ENCODE peak calls at places on chromosomes 4 and X, in five cellular contexts. Y, H, F, R and S are unnamed samples.

GRCh38 chr4:140095694-140096482 is 58.1 kb downstream of the MAML3 start:
- DNase-seq in R (peak), Y (peak), F (no peak), H (no peak), S (peak)

GRCh38 chr4:186285147-186285546 is 19.2 kb downstream of the F11 start:
- DNase-seq in F (no peak), Y (no peak), R (no peak), H (no peak), S (no peak)

GRCh38 chr4:8912089-8912455 is 40.4 kb upstream of the HMX1 start:
- DNase-seq in R (no peak), Y (no peak), F (no peak), H (no peak), S (no peak)

GRCh38 chrX:11257711-11258110 is 35.5 kb upstream of the AMELX start:
- DNase-seq in R (no peak), Y (no peak), H (no peak), F (no peak), S (no peak)

GRCh38 chr4:14157262-14157661 is 529.7 kb upstream of the BOD1L1 start:
- DNase-seq in F (no peak), Y (no peak), R (no peak), H (no peak), S (no peak)

GRCh38 chr4:55175779-55176231 is 50.4 kb upstream of the KDR start:
- DNase-seq in R (no peak), H (no peak), F (no peak), Y (peak), S (no peak)

GRCh38 chr4:53055716-53056413 is 193.7 kb downstream of the RASL11B start:
- DNase-seq in R (no peak), H (no peak), Y (no peak), F (peak), S (no peak)

GRCh38 chrX:131792356-131792749 is 230.7 kb upstream of the STK26 start:
- DNase-seq in Y (peak), F (no peak), R (no peak), H (peak), S (no peak)

GRCh38 chrX:1472975-1473374 is 20.3 kb upstream of the ASMTL start:
- DNase-seq in Y (no peak), H (no peak), R (no peak), F (no peak), S (no peak)

GRCh38 chr4:4572821-4573220 is 31.0 kb upstream of the STX18 start:
- DNase-seq in R (no peak), F (no peak), Y (no peak), H (no peak), S (no peak)

GRCh38 chr4:150237110-150237852 is 159.0 kb downstream of the DCLK2 start:
- DNase-seq in F (no peak), H (no peak), Y (peak), R (no peak), S (no peak)

GRCh38 chr4:1376841-1377605 is 29.2 kb downstream of the NKX1-1 start:
- DNase-seq in F (no peak), H (no peak), R (no peak), Y (no peak), S (no peak)

GRCh38 chr4:20992002-20992401 is 291.7 kb downstream of the PACRGL start:
- DNase-seq in Y (no peak), F (no peak), R (no peak), H (no peak), S (no peak)

GRCh38 chr4:46393606-46394005 is 3.7 kb upstream of the GABRA2 start:
- DNase-seq in Y (no peak), H (no peak), F (no peak), R (no peak), S (no peak)

GRCh38 chr4:94412019-94413017 is 39.4 kb upstream of the PDLIM5 start:
- DNase-seq in H (no peak), Y (peak), F (peak), R (peak), S (no peak)

GRCh38 chr4:55398966-55399365 is 3.2 kb downstream of the TMEM165 start:
- DNase-seq in Y (no peak), R (peak), F (peak), H (no peak), S (no peak)

GRCh38 chr4:184688447-184688846 is 38.9 kb downstream of the PRIMPOL start:
- DNase-seq in F (no peak), Y (peak), R (no peak), H (no peak), S (no peak)

GRCh38 chrX:12239356-12240082 is 101.2 kb downstream of the FRMPD4 start:
- DNase-seq in R (no peak), Y (no peak), F (no peak), H (no peak), S (no peak)

GRCh38 chrX:52346462-52347165 is 22.2 kb upstream of the XAGE2 start:
- DNase-seq in H (no peak), F (no peak), R (peak), Y (peak), S (peak)

GRCh38 chrX:2710496-2710895 is 19.4 kb downstream of the CD99 start:
- DNase-seq in F (no peak), R (no peak), H (no peak), Y (peak), S (no peak)

GRCh38 chr4:57013529-57014120 is 34.9 kb downstream of the POLR2B start:
- DNase-seq in F (no peak), H (no peak), R (no peak), Y (no peak), S (no peak)

GRCh38 chrX:55908685-55909212 is 191.2 kb downstream of the RRAGB start:
- DNase-seq in F (no peak), H (no peak), Y (peak), R (no peak), S (no peak)

GRCh38 chr4:40995850-40996249 is 218.5 kb downstream of the APBB2 start:
- DNase-seq in Y (no peak), F (no peak), R (no peak), H (no peak), S (no peak)

GRCh38 chr4:76199664-76200211 is 13.9 kb downstream of the SCARB2 start:
- DNase-seq in R (no peak), H (peak), Y (no peak), F (no peak), S (no peak)

GRCh38 chr4:164935363-164935762 is 42.1 kb downstream of the TRIM61 start:
- DNase-seq in F (peak), H (peak), R (peak), Y (no peak), S (peak)

GRCh38 chr4:24880171-24880570 is 32.7 kb downstream of the CCDC149 start:
- DNase-seq in Y (no peak), H (no peak), R (no peak), F (no peak), S (no peak)

GRCh38 chr4:185834778-185835177 is 22.8 kb upstream of the SORBS2 start:
- DNase-seq in F (no peak), R (no peak), H (no peak), Y (no peak), S (no peak)

GRCh38 chr4:96742332-96743014 is 902.6 kb downstream of the PDHA2 start:
- DNase-seq in H (no peak), Y (no peak), F (no peak), R (no peak), S (no peak)

GRCh38 chr4:1026115-1026514 is 14.7 kb downstream of the FGFRL1 start:
- DNase-seq in R (peak), F (no peak), H (peak), Y (no peak), S (no peak)

GRCh38 chrX:140433582-140433981 is 71.3 kb downstream of the SOX3 start:
- DNase-seq in H (no peak), F (no peak), Y (no peak), R (no peak), S (no peak)

GRCh38 chrX:44897539-44897938 is 24.6 kb downstream of the KDM6A start:
- DNase-seq in H (no peak), Y (no peak), R (no peak), F (no peak), S (no peak)

GRCh38 chr4:78079701-78080430 is 22.7 kb downstream of the FRAS1 start:
- DNase-seq in F (no peak), H (no peak), Y (no peak), R (no peak), S (no peak)

GRCh38 chrX:111353810-111354209 is 58.2 kb downstream of the DCX start:
- DNase-seq in H (no peak), F (no peak), R (no peak), Y (no peak), S (no peak)

GRCh38 chr4:184792334-184792733 is 33.4 kb downstream of the ACSL1 start:
- DNase-seq in R (no peak), F (no peak), Y (no peak), H (no peak), S (no peak)

GRCh38 chr4:52641853-52642563 is 17.1 kb downstream of the USP46 start:
- DNase-seq in Y (no peak), R (no peak), F (no peak), H (peak), S (no peak)

GRCh38 chr4:184306949-184307348 is 89.3 kb upstream of the ENPP6 start:
- DNase-seq in R (no peak), H (no peak), Y (no peak), F (no peak), S (no peak)

GRCh38 chr4:96652158-96652557 is 812.3 kb downstream of the PDHA2 start:
- DNase-seq in R (no peak), Y (no peak), F (no peak), H (no peak), S (no peak)

GRCh38 chrX:120514236-120514635 is 45.1 kb upstream of the LAMP2 start:
- DNase-seq in H (no peak), R (peak), F (peak), Y (peak), S (peak)

DNA sequence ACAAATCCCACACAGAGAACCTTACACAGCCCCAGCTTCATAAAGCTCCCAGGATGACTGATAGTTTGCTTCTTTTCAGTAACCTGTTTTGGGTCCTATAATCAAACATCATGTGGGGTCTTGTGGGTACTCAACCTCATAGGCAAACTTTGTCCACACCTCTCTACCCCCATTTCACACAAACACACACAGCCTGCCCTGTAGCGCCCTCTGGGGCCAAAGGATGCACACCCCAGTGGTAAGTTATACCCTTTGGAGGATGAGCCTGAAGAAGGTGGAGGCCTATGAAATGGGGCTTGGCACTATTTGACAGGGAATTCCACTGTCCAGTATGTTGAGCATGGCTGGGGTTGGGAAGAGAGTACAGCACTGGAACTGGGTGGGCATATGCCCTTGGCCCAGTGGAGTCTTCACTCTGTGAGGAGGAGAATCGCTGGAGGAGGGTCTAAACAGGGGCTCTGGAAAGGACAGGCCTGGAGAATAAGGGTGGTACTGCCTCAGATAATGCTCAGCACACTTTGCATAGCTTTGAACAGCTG is 30.5 kb upstream of the COL25A1 start:
- DNase-seq in H (no peak), F (no peak), Y (no peak), R (peak), S (peak)
- TF ChIP-seq CTCF in H (peak), F (peak), Y (no peak), R (peak), S (peak)

DNA sequence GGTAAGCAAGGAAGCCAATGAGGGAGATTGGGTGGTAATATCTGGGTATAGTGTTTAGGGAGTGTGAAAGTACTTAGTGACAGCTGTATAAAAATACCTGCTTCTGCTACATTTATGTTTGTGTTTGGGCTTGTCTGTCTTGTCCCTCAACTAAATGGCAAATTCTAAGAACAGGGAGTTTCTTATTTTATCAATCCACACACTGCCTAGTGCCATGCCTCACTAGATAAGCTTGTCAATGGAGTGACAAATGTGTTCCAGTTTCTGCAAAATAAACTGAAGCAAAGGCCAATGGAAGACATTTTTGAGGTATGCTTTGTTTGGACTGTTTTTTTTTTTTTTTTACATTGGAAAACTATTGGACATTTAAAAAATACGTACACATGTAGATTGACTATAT is 418.0 kb downstream of the SH2D1A start:
- DNase-seq in F (no peak), R (peak), H (no peak), Y (no peak), S (no peak)
- TF ChIP-seq MYC in F (no peak), R (no peak), H (no peak), Y (no peak), S (no peak)

DNA sequence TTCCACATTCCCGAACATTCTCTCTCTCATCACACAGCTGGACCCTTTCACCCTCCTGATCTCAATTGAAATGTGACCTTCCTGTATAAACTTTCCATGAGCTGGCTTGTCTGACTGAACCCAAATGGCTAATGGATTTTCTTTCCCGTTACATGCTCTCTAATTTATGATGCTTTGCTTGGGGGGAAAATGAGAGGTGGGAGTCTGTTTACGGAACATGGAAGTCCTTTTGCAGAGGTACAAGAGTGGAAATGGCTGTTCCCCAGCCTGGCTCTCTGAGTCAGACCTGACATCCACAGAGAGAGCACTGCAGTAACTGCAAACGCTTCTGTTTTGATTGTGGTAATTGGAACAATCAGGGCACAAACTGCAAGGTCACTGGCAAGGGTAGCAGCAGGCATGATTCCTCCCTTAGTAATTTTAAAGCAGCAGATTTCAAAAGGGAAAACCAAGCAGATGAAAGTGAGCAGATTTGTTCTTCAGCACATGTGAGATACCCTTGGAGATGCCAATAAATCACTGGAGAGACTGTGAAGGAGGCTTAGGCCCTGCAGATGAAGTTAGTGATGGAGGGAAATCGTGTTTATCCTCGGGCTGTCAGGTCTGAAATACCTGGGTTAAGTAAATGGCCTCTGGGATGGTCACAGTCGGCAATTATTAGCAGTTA is 83.9 kb downstream of the SNCA start:
- DNase-seq in R (no peak), F (no peak), H (no peak), Y (no peak), S (no peak)
- TF ChIP-seq MAX in R (no peak), F (no peak), H (no peak), Y (no peak), S (no peak)

DNA sequence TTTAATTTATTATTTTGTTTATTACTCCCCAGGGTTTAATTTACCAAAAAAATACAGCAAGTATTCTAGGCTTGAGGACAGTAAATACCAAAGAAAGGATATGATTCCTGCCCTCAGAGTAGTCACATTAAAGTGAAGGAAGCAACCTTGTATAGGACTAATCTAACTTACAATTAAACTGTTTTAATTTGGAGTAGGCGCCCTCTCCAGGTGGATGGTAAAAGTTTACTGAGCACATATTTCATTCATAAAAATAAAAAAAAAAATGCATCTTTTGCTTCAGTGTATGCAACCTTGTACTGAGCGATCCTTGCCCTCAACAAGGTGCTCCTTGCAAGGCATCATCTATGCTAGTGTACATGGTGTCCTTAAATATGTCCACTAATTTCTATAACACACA is 72.0 kb upstream of the MAGEB16 start:
- DNase-seq in R (no peak), F (no peak), H (no peak), Y (peak), S (peak)
- TF ChIP-seq CTCF in R (no peak), F (no peak), H (peak), Y (peak), S (no peak)